ENCODE peak calls at places on chromosomes 5 and 9, in nine cellular contexts. One of them, this sample, is unnamed.

GRCh38 chr9:131521822-131522221 is 9.2 kb downstream of the UCK1 start:
- DNase-seq in HCT116: no peak
- DNase-seq in fibroblast of lung: no peak
- DNase-seq in colonic mucosa: no peak
- DNase-seq in mesendoderm: no peak
- DNase-seq in Peyer's patch: no peak
- DNase-seq in vagina: no peak
- DNase-seq in IMR-90: no peak
- DNase-seq in hepatocyte: no peak
- DNase-seq in this sample: no peak

GRCh38 chr9:128702949-128703615 is 779 bp downstream of the PKN3 start:
- DNase-seq in fibroblast of lung: no peak
- DNase-seq in hepatocyte: no peak
- DNase-seq in vagina: no peak
- DNase-seq in mesendoderm: peak
- DNase-seq in IMR-90: no peak
- DNase-seq in HCT116: no peak
- DNase-seq in colonic mucosa: no peak
- DNase-seq in Peyer's patch: peak
- DNase-seq in this sample: no peak

GRCh38 chr5:114500756-114501155 is 138.9 kb downstream of the KCNN2 start:
- DNase-seq in hepatocyte: no peak
- DNase-seq in mesendoderm: no peak
- DNase-seq in HCT116: no peak
- DNase-seq in IMR-90: no peak
- DNase-seq in Peyer's patch: no peak
- DNase-seq in fibroblast of lung: no peak
- DNase-seq in vagina: no peak
- DNase-seq in colonic mucosa: no peak
- DNase-seq in this sample: no peak

GRCh38 chr9:99621040-99621439 is 200.6 kb upstream of the NR4A3 start:
- DNase-seq in Peyer's patch: no peak
- DNase-seq in HCT116: no peak
- DNase-seq in vagina: no peak
- DNase-seq in mesendoderm: no peak
- DNase-seq in hepatocyte: no peak
- DNase-seq in colonic mucosa: no peak
- DNase-seq in fibroblast of lung: no peak
- DNase-seq in IMR-90: no peak
- DNase-seq in this sample: no peak

GRCh38 chr9:36935768-36936497 is 98.1 kb downstream of the PAX5 start:
- DNase-seq in mesendoderm: no peak
- DNase-seq in IMR-90: no peak
- DNase-seq in Peyer's patch: no peak
- DNase-seq in fibroblast of lung: no peak
- DNase-seq in hepatocyte: no peak
- DNase-seq in vagina: peak
- DNase-seq in colonic mucosa: no peak
- DNase-seq in HCT116: no peak
- DNase-seq in this sample: no peak

GRCh38 chr5:6066026-6066425 is 312.3 kb downstream of the MED10 start:
- DNase-seq in HCT116: no peak
- DNase-seq in vagina: no peak
- DNase-seq in IMR-90: no peak
- DNase-seq in colonic mucosa: no peak
- DNase-seq in hepatocyte: no peak
- DNase-seq in Peyer's patch: no peak
- DNase-seq in fibroblast of lung: no peak
- DNase-seq in mesendoderm: no peak
- DNase-seq in this sample: no peak

GRCh38 chr9:127644943-127645342 is 32.9 kb downstream of the STXBP1 start:
- DNase-seq in vagina: no peak
- DNase-seq in hepatocyte: no peak
- DNase-seq in mesendoderm: peak
- DNase-seq in fibroblast of lung: peak
- DNase-seq in IMR-90: no peak
- DNase-seq in colonic mucosa: no peak
- DNase-seq in HCT116: no peak
- DNase-seq in Peyer's patch: no peak
- DNase-seq in this sample: no peak

GRCh38 chr5:132422720-132423442 is 53.4 kb downstream of the SLC22A5 start:
- DNase-seq in IMR-90: peak
- DNase-seq in colonic mucosa: peak
- DNase-seq in Peyer's patch: peak
- DNase-seq in mesendoderm: no peak
- DNase-seq in HCT116: no peak
- DNase-seq in hepatocyte: peak
- DNase-seq in fibroblast of lung: peak
- DNase-seq in vagina: no peak
- DNase-seq in this sample: peak

GRCh38 chr9:113828211-113828610 is 47.9 kb upstream of the ZNF618 start:
- DNase-seq in HCT116: no peak
- DNase-seq in vagina: no peak
- DNase-seq in fibroblast of lung: peak
- DNase-seq in hepatocyte: no peak
- DNase-seq in IMR-90: peak
- DNase-seq in colonic mucosa: no peak
- DNase-seq in Peyer's patch: no peak
- DNase-seq in mesendoderm: no peak
- DNase-seq in this sample: no peak

GRCh38 chr5:32848681-32849080 is 137.6 kb downstream of the NPR3 start:
- DNase-seq in fibroblast of lung: peak
- DNase-seq in colonic mucosa: no peak
- DNase-seq in vagina: no peak
- DNase-seq in Peyer's patch: no peak
- DNase-seq in hepatocyte: no peak
- DNase-seq in IMR-90: peak
- DNase-seq in HCT116: no peak
- DNase-seq in mesendoderm: no peak
- DNase-seq in this sample: no peak

GRCh38 chr9:74006935-74007334 is 490.2 kb upstream of the RORB start:
- DNase-seq in fibroblast of lung: peak
- DNase-seq in colonic mucosa: no peak
- DNase-seq in HCT116: no peak
- DNase-seq in mesendoderm: peak
- DNase-seq in IMR-90: no peak
- DNase-seq in hepatocyte: no peak
- DNase-seq in vagina: no peak
- DNase-seq in Peyer's patch: no peak
- DNase-seq in this sample: no peak

GRCh38 chr5:112346411-112347044 is 72.5 kb downstream of the EPB41L4A start:
- DNase-seq in colonic mucosa: no peak
- DNase-seq in vagina: no peak
- DNase-seq in IMR-90: no peak
- DNase-seq in HCT116: no peak
- DNase-seq in mesendoderm: no peak
- DNase-seq in Peyer's patch: no peak
- DNase-seq in hepatocyte: no peak
- DNase-seq in fibroblast of lung: no peak
- DNase-seq in this sample: no peak

GRCh38 chr5:54551292-54551691 is 33.7 kb downstream of the SNX18 start:
- DNase-seq in vagina: no peak
- DNase-seq in IMR-90: no peak
- DNase-seq in hepatocyte: no peak
- DNase-seq in mesendoderm: no peak
- DNase-seq in colonic mucosa: no peak
- DNase-seq in Peyer's patch: no peak
- DNase-seq in HCT116: no peak
- DNase-seq in fibroblast of lung: no peak
- DNase-seq in this sample: no peak

GRCh38 chr5:54551906-54552305 is 34.3 kb downstream of the SNX18 start:
- DNase-seq in Peyer's patch: no peak
- DNase-seq in fibroblast of lung: no peak
- DNase-seq in mesendoderm: no peak
- DNase-seq in HCT116: no peak
- DNase-seq in hepatocyte: no peak
- DNase-seq in vagina: no peak
- DNase-seq in colonic mucosa: no peak
- DNase-seq in IMR-90: no peak
- DNase-seq in this sample: no peak

GRCh38 chr5:54556136-54556535 is 38.6 kb downstream of the SNX18 start:
- DNase-seq in IMR-90: peak
- DNase-seq in vagina: no peak
- DNase-seq in mesendoderm: no peak
- DNase-seq in Peyer's patch: no peak
- DNase-seq in HCT116: no peak
- DNase-seq in fibroblast of lung: peak
- DNase-seq in colonic mucosa: no peak
- DNase-seq in hepatocyte: no peak
- DNase-seq in this sample: no peak

GRCh38 chr5:54553659-54554207 is 36.2 kb downstream of the SNX18 start:
- DNase-seq in fibroblast of lung: no peak
- DNase-seq in IMR-90: no peak
- DNase-seq in HCT116: no peak
- DNase-seq in vagina: no peak
- DNase-seq in hepatocyte: no peak
- DNase-seq in mesendoderm: no peak
- DNase-seq in colonic mucosa: no peak
- DNase-seq in Peyer's patch: no peak
- DNase-seq in this sample: no peak

GRCh38 chr5:54552446-54552845 is 34.9 kb downstream of the SNX18 start:
- DNase-seq in IMR-90: no peak
- DNase-seq in HCT116: no peak
- DNase-seq in vagina: no peak
- DNase-seq in fibroblast of lung: no peak
- DNase-seq in Peyer's patch: no peak
- DNase-seq in hepatocyte: no peak
- DNase-seq in colonic mucosa: no peak
- DNase-seq in mesendoderm: no peak
- DNase-seq in this sample: no peak
- H3K27ac ChIP-seq in IMR-90: no peak
- H3K27ac ChIP-seq in HCT116: no peak
- H3K27ac ChIP-seq in vagina: no peak
- H3K27ac ChIP-seq in fibroblast of lung: no peak
- H3K27ac ChIP-seq in Peyer's patch: no peak
- H3K27ac ChIP-seq in hepatocyte: no peak
- H3K27ac ChIP-seq in colonic mucosa: no peak
- H3K27ac ChIP-seq in mesendoderm: no peak
- H3K27ac ChIP-seq in this sample: no peak

GRCh38 chr5:60494635-60495034 is 205.3 kb downstream of the DEPDC1B start:
- DNase-seq in mesendoderm: no peak
- DNase-seq in IMR-90: no peak
- DNase-seq in hepatocyte: no peak
- DNase-seq in fibroblast of lung: no peak
- DNase-seq in colonic mucosa: no peak
- DNase-seq in vagina: no peak
- DNase-seq in Peyer's patch: no peak
- DNase-seq in HCT116: no peak
- DNase-seq in this sample: no peak

GRCh38 chr5:60493372-60493771 is 206.6 kb downstream of the DEPDC1B start:
- DNase-seq in colonic mucosa: no peak
- DNase-seq in hepatocyte: no peak
- DNase-seq in fibroblast of lung: no peak
- DNase-seq in mesendoderm: no peak
- DNase-seq in IMR-90: no peak
- DNase-seq in vagina: no peak
- DNase-seq in Peyer's patch: no peak
- DNase-seq in HCT116: no peak
- DNase-seq in this sample: no peak

GRCh38 chr5:60494144-60494543 is 205.8 kb downstream of the DEPDC1B start:
- DNase-seq in mesendoderm: peak
- DNase-seq in hepatocyte: no peak
- DNase-seq in colonic mucosa: no peak
- DNase-seq in IMR-90: no peak
- DNase-seq in fibroblast of lung: peak
- DNase-seq in vagina: no peak
- DNase-seq in HCT116: no peak
- DNase-seq in Peyer's patch: no peak
- DNase-seq in this sample: no peak

GRCh38 chr5:60497706-60498500 is 202.1 kb downstream of the DEPDC1B start:
- DNase-seq in Peyer's patch: no peak
- DNase-seq in vagina: no peak
- DNase-seq in mesendoderm: no peak
- DNase-seq in hepatocyte: no peak
- DNase-seq in IMR-90: peak
- DNase-seq in colonic mucosa: no peak
- DNase-seq in HCT116: no peak
- DNase-seq in fibroblast of lung: peak
- DNase-seq in this sample: no peak

GRCh38 chr5:60495644-60496520 is 204.1 kb downstream of the DEPDC1B start:
- DNase-seq in vagina: no peak
- DNase-seq in colonic mucosa: no peak
- DNase-seq in IMR-90: no peak
- DNase-seq in HCT116: no peak
- DNase-seq in mesendoderm: no peak
- DNase-seq in hepatocyte: no peak
- DNase-seq in fibroblast of lung: peak
- DNase-seq in Peyer's patch: no peak
- DNase-seq in this sample: no peak
- H3K27ac ChIP-seq in vagina: no peak
- H3K27ac ChIP-seq in colonic mucosa: no peak
- H3K27ac ChIP-seq in IMR-90: no peak
- H3K27ac ChIP-seq in HCT116: no peak
- H3K27ac ChIP-seq in mesendoderm: no peak
- H3K27ac ChIP-seq in hepatocyte: no peak
- H3K27ac ChIP-seq in fibroblast of lung: no peak
- H3K27ac ChIP-seq in Peyer's patch: no peak
- H3K27ac ChIP-seq in this sample: no peak

DNA sequence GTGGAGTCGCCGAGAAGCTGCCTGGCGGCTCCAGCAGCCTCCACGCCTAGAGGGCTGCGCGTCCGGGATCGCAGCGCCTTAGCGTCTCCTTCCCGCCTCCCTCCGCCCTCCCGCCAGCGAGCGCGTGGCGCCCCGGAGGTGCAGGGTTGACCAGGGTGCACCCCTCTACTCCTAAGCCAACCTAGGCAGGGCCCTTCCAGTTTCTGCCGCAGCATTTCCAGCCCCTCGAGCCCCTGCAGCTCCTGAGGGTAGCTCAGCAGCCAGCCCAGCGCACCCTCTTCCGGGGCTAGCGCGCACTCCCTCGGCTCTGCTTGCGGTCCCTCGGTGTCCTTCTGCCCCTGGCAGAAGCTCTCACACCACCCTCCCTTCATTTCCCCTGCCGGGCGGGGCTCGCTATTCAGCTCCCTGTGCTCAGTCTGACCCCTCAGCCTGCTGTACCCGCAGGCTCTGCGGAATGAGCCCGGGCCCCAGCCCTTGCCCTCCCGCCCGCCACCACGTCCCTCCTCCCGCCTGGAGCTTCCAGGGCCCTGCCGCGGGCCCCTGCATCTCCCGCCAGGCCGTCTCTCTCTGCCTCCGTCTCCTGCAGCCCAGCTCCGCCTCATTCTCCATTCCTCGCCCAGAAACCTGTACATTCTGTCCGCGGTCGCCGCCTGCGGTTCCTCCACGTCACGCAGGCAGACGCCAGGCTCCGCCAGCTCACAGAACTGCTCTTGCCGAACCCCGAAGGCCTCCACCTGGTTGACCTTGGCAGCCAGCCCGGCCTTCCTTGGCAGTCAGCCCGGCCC is 61.8 kb downstream of the SPATA31C2 start:
- DNase-seq in colonic mucosa: peak
- DNase-seq in IMR-90: peak
- DNase-seq in mesendoderm: peak
- DNase-seq in HCT116: peak
- DNase-seq in hepatocyte: peak
- DNase-seq in fibroblast of lung: peak
- DNase-seq in Peyer's patch: peak
- DNase-seq in vagina: no peak
- DNase-seq in this sample: peak
- H3K27ac ChIP-seq in colonic mucosa: peak
- H3K27ac ChIP-seq in IMR-90: peak
- H3K27ac ChIP-seq in mesendoderm: no peak
- H3K27ac ChIP-seq in HCT116: peak
- H3K27ac ChIP-seq in hepatocyte: peak
- H3K27ac ChIP-seq in fibroblast of lung: no peak
- H3K27ac ChIP-seq in Peyer's patch: peak
- H3K27ac ChIP-seq in vagina: peak
- H3K27ac ChIP-seq in this sample: peak

GRCh38 chr9:72453797-72454196 is 67.6 kb upstream of the TMC1 start:
- DNase-seq in HCT116: no peak
- DNase-seq in vagina: no peak
- DNase-seq in colonic mucosa: no peak
- DNase-seq in fibroblast of lung: no peak
- DNase-seq in IMR-90: no peak
- DNase-seq in hepatocyte: no peak
- DNase-seq in mesendoderm: no peak
- DNase-seq in Peyer's patch: no peak
- DNase-seq in this sample: no peak
- H3K27ac ChIP-seq in HCT116: no peak
- H3K27ac ChIP-seq in vagina: no peak
- H3K27ac ChIP-seq in colonic mucosa: no peak
- H3K27ac ChIP-seq in fibroblast of lung: no peak
- H3K27ac ChIP-seq in IMR-90: no peak
- H3K27ac ChIP-seq in hepatocyte: no peak
- H3K27ac ChIP-seq in mesendoderm: no peak
- H3K27ac ChIP-seq in Peyer's patch: no peak
- H3K27ac ChIP-seq in this sample: no peak

This sample was measured in heart left ventricle.